ENCODE peak calls at places on chromosomes 12 and 14, in seven cellular contexts. T is MCF 10A, F is A549, A is AG10803, Q is spleen, C is thyroid gland, Y is H1. K is an unnamed sample.

GRCh38 chr12:27142102-27142721 is 59.8 kb upstream of the C12orf71 start:
- DNase-seq in T (peak), F (peak), A (peak), Q (no peak), C (peak), Y (peak), K (no peak)

GRCh38 chr14:25007832-25008231 is 42.1 kb downstream of the STXBP6 start:
- DNase-seq in T (no peak), F (no peak), A (peak), Q (no peak), C (peak), Y (no peak), K (no peak)

GRCh38 chr14:71647086-71647784 is 285.0 kb upstream of the RGS6 start:
- DNase-seq in T (no peak), F (no peak), A (no peak), Q (no peak), C (peak), Y (no peak), K (no peak)

GRCh38 chr12:53425515-53426150 is 2.0 kb downstream of the AMHR2 start:
- DNase-seq in T (no peak), F (no peak), A (no peak), Q (peak), C (no peak), Y (no peak), K (no peak)

GRCh38 chr12:56629459-56630179 is 507 bp downstream of the BAZ2A start:
- DNase-seq in T (peak), F (peak), A (no peak), Q (no peak), C (no peak), Y (peak), K (no peak)

GRCh38 chr12:75724913-75725312 is 213.5 kb upstream of the KRR1 start:
- DNase-seq in T (peak), F (peak), A (peak), Q (no peak), C (peak), Y (no peak), K (no peak)

GRCh38 chr14:104326848-104327247 is 188.5 kb downstream of the KIF26A start:
- DNase-seq in T (no peak), F (no peak), A (no peak), Q (no peak), C (no peak), Y (peak), K (peak)

GRCh38 chr14:69484444-69485113 is at the start of gene PLEKHD1:
- DNase-seq in T (no peak), F (peak), A (no peak), Q (no peak), C (peak), Y (peak), K (no peak)

GRCh38 chr12:26378721-26379120 is 183.3 kb downstream of the SSPN start:
- DNase-seq in T (no peak), F (no peak), A (no peak), Q (no peak), C (no peak), Y (no peak), K (no peak)

GRCh38 chr14:20436363-20436755 is 393 bp upstream of the KLHL33 start:
- DNase-seq in T (peak), F (no peak), A (peak), Q (no peak), C (no peak), Y (no peak), K (no peak)

GRCh38 chr12:93699271-93700141 is 22.3 kb downstream of the CRADD start:
- DNase-seq in T (no peak), F (no peak), A (peak), Q (no peak), C (no peak), Y (no peak), K (no peak)

GRCh38 chr12:67966560-67966959 is 22.7 kb upstream of the IFNG-AS1 start:
- DNase-seq in T (no peak), F (no peak), A (no peak), Q (no peak), C (no peak), Y (no peak), K (no peak)

GRCh38 chr12:47277071-47277408 is 197.3 kb upstream of the AMIGO2 start:
- DNase-seq in T (no peak), F (no peak), A (no peak), Q (no peak), C (no peak), Y (no peak), K (no peak)

GRCh38 chr14:63564318-63564717 is 21.1 kb upstream of the PPP2R5E start:
- DNase-seq in T (no peak), F (no peak), A (peak), Q (no peak), C (peak), Y (no peak), K (no peak)

GRCh38 chr14:58465425-58465824 is 37.9 kb downstream of the KIAA0586 start:
- DNase-seq in T (peak), F (peak), A (peak), Q (no peak), C (no peak), Y (no peak), K (no peak)

GRCh38 chr12:68317047-68317667 is 15.0 kb downstream of the MDM1 start:
- DNase-seq in T (peak), F (peak), A (peak), Q (no peak), C (peak), Y (no peak), K (no peak)

GRCh38 chr14:90820958-90821357 is 4.7 kb upstream of the TTC7B start:
- DNase-seq in T (peak), F (no peak), A (peak), Q (peak), C (no peak), Y (no peak), K (no peak)

GRCh38 chr12:49805409-49805808 is 22.8 kb downstream of the NCKAP5L start:
- DNase-seq in T (no peak), F (no peak), A (no peak), Q (no peak), C (no peak), Y (no peak), K (no peak)

GRCh38 chr14:69154779-69155178 is 1.9 kb upstream of the DCAF5 start:
- DNase-seq in T (no peak), F (peak), A (no peak), Q (no peak), C (peak), Y (no peak), K (no peak)

GRCh38 chr14:75711796-75712211 is 50.8 kb downstream of the TTLL5 start:
- DNase-seq in T (peak), F (peak), A (peak), Q (no peak), C (peak), Y (peak), K (no peak)

GRCh38 chr12:85803231-85803630 is 33.0 kb downstream of the RASSF9 start:
- DNase-seq in T (no peak), F (no peak), A (peak), Q (no peak), C (no peak), Y (no peak), K (no peak)

GRCh38 chr14:95505030-95505589 is 11.3 kb downstream of the SYNE3 start:
- DNase-seq in T (no peak), F (no peak), A (no peak), Q (peak), C (no peak), Y (no peak), K (no peak)

GRCh38 chr14:55707365-55707804 is 127.4 kb downstream of the KTN1 start:
- DNase-seq in T (peak), F (peak), A (peak), Q (no peak), C (no peak), Y (no peak), K (no peak)

GRCh38 chr12:88684170-88684569 is 103.9 kb upstream of the KITLG start:
- DNase-seq in T (no peak), F (no peak), A (no peak), Q (no peak), C (no peak), Y (no peak), K (no peak)

GRCh38 chr12:88681271-88681670 is 101.0 kb upstream of the KITLG start:
- DNase-seq in T (no peak), F (no peak), A (no peak), Q (no peak), C (no peak), Y (no peak), K (no peak)

GRCh38 chr12:88683628-88684027 is 103.4 kb upstream of the KITLG start:
- DNase-seq in T (no peak), F (no peak), A (no peak), Q (no peak), C (no peak), Y (no peak), K (no peak)

DNA sequence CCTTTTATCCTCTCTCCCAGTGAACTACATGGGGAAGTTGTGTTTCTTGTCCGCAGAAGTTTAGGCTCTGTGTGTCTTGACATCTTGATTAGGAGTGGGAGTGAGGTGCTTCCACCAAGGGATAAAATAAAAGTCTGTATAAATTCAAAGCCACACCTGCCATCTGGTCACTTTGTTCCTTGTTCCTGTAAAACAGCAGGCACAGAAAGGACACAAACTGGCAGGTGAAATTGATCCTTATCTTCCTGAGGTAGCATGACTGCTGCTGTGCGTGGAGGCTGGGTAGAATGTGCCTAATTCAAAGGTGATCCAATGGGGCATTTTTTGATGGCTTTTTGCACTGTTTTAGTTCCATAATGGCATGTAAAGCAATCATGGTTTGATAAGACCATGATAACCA is 104.3 kb upstream of the KITLG start:
- DNase-seq in T (no peak), F (no peak), A (no peak), Q (no peak), C (no peak), Y (no peak), K (no peak)
- TF ChIP-seq CTCF in T (no peak), F (no peak), A (no peak), Q (no peak), C (no peak), Y (no peak), K (no peak)

GRCh38 chr14:31194095-31194494 is 13.5 kb downstream of the HECTD1 start:
- DNase-seq in T (no peak), F (no peak), A (no peak), Q (no peak), C (no peak), Y (no peak), K (no peak)
- TF ChIP-seq CTCF in T (no peak), F (no peak), A (no peak), Q (no peak), C (no peak), Y (no peak), K (no peak)

GRCh38 chr14:50057331-50057730 is 59.0 kb downstream of the VCPKMT start:
- DNase-seq in T (no peak), F (no peak), A (no peak), Q (no peak), C (no peak), Y (no peak), K (no peak)

GRCh38 chr14:50058112-50058511 is 58.3 kb downstream of the VCPKMT start:
- DNase-seq in T (no peak), F (no peak), A (no peak), Q (no peak), C (no peak), Y (no peak), K (no peak)

GRCh38 chr14:50056457-50056856 is 59.9 kb downstream of the VCPKMT start:
- DNase-seq in T (no peak), F (no peak), A (no peak), Q (no peak), C (peak), Y (no peak), K (no peak)

GRCh38 chr14:50053935-50054334 is 62.4 kb downstream of the VCPKMT start:
- DNase-seq in T (no peak), F (no peak), A (no peak), Q (no peak), C (no peak), Y (no peak), K (no peak)

GRCh38 chr14:50055461-50056228 is 60.7 kb downstream of the VCPKMT start:
- DNase-seq in T (no peak), F (no peak), A (no peak), Q (no peak), C (peak), Y (no peak), K (no peak)
- TF ChIP-seq CTCF in T (no peak), F (no peak), A (no peak), Q (peak), C (no peak), Y (no peak), K (no peak)

GRCh38 chr14:91911474-91912032 is 35.9 kb downstream of the FBLN5 start:
- DNase-seq in T (peak), F (peak), A (peak), Q (no peak), C (peak), Y (no peak), K (no peak)
- TF ChIP-seq CTCF in T (peak), F (peak), A (peak), Q (peak), C (peak), Y (peak), K (peak)

GRCh38 chr12:83821967-83822366 is 1090.6 kb downstream of the SLC6A15 start:
- DNase-seq in T (no peak), F (no peak), A (peak), Q (no peak), C (no peak), Y (no peak), K (no peak)

GRCh38 chr12:83823386-83824045 is 1089.1 kb downstream of the SLC6A15 start:
- DNase-seq in T (peak), F (no peak), A (no peak), Q (peak), C (no peak), Y (peak), K (no peak)

GRCh38 chr12:83827193-83827592 is 1085.4 kb downstream of the SLC6A15 start:
- DNase-seq in T (no peak), F (no peak), A (no peak), Q (no peak), C (no peak), Y (no peak), K (no peak)

GRCh38 chr12:83827860-83828259 is 1084.7 kb downstream of the SLC6A15 start:
- DNase-seq in T (no peak), F (no peak), A (no peak), Q (no peak), C (no peak), Y (peak), K (no peak)

GRCh38 chr12:83826112-83826511 is 1086.5 kb downstream of the SLC6A15 start:
- DNase-seq in T (peak), F (no peak), A (peak), Q (no peak), C (peak), Y (peak), K (no peak)
- TF ChIP-seq CTCF in T (peak), F (peak), A (peak), Q (peak), C (no peak), Y (peak), K (peak)